ENCODE peak calls at places on chromosomes 7 and 10, in four cellular contexts. B, W, H and S are unnamed samples.

GRCh38 chr7:95607477-95608010 is 11.2 kb upstream of the PDK4 start:
- DNase-seq in W (no peak), H (no peak), B (no peak), S (no peak)

GRCh38 chr10:131870831-131871672 is 29.8 kb upstream of the PPP2R2D start:
- DNase-seq in W (no peak), B (peak), H (no peak), S (no peak)

GRCh38 chr10:31321396-31321941 is 2.5 kb downstream of the ZEB1 start:
- DNase-seq in W (no peak), H (no peak), B (peak), S (no peak)

GRCh38 chr10:80444646-80445319 is 9.3 kb upstream of the TSPAN14 start:
- DNase-seq in B (peak), H (peak), W (peak), S (peak)

GRCh38 chr10:65911431-65911830 is 1014.4 kb upstream of the LRRTM3 start:
- DNase-seq in W (no peak), H (no peak), B (no peak), S (no peak)

GRCh38 chr7:44374007-44374763 is 48.8 kb upstream of the CAMK2B start:
- DNase-seq in W (peak), B (no peak), H (no peak), S (no peak)

GRCh38 chr7:98294326-98294725 is 12.8 kb downstream of the BRI3 start:
- DNase-seq in B (no peak), W (no peak), H (no peak), S (no peak)

GRCh38 chr7:134276951-134277350 is 39.8 kb downstream of the SLC35B4 start:
- DNase-seq in H (no peak), B (no peak), W (no peak), S (no peak)

GRCh38 chr7:135194494-135195095 is 16.7 kb downstream of the WDR91 start:
- DNase-seq in H (no peak), W (no peak), B (peak), S (no peak)

GRCh38 chr7:105766421-105767191 is 109.8 kb downstream of the ATXN7L1 start:
- DNase-seq in B (peak), H (no peak), W (no peak), S (no peak)

GRCh38 chr10:129777687-129778086 is 186.4 kb downstream of the EBF3 start:
- DNase-seq in B (no peak), H (no peak), W (no peak), S (no peak)

GRCh38 chr7:14666304-14666703 is 236.2 kb downstream of the DGKB start:
- DNase-seq in B (no peak), H (no peak), W (no peak), S (no peak)

GRCh38 chr7:105493928-105494325 is 28.1 kb downstream of the PUS7 start:
- DNase-seq in B (peak), H (no peak), W (no peak), S (no peak)

GRCh38 chr7:923108-924041 is 31.1 kb downstream of the ADAP1 start:
- DNase-seq in W (peak), H (peak), B (peak), S (no peak)

DNA sequence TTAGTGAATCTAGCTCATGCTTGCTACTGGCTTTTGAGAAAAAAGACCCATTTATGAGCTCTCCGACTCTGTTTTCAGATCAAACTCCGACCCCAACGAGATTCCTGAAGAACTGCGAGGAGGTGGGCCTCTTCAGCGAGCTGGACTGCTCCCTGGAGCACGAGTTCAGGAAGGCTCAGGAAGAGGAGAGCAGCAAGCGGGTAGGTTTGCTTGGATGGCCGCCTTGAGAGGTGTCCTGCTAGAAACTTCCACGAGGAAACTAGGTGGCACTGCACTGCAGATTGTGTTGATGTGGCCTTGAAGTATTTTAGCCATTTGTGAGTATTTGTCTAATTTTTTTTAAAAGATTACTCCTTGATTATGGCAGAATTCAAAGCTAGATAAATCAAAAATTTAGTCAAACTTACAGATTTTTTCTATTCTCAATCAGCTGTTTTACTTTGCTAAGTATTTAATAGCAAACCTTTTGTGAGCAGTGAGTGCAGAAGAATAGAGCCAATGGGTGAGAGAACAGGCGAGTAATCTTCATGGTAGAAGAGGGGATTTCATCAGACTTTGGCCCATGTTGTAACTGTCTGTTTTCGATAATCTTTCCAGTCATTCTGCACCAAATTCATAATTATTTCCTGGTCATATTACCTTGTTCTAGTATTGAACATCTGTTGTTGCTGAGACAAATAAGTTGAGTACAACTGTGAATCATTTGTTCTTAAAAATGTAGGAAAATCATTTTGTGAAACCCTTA is 95.4 kb downstream of the CREB5 start:
- DNase-seq in W (no peak), B (no peak), H (no peak), S (no peak)
- TF ChIP-seq CEBPB in W (no peak), B (no peak), H (no peak), S (no peak)

GRCh38 chr7:139955098-139955820 is 107.5 kb downstream of the PARP12 start:
- DNase-seq in W (no peak), B (no peak), H (no peak), S (no peak)

GRCh38 chr7:139959718-139960117 is 103.0 kb downstream of the PARP12 start:
- DNase-seq in H (no peak), B (no peak), W (no peak), S (no peak)

GRCh38 chr7:139960158-139960557 is 102.6 kb downstream of the PARP12 start:
- DNase-seq in B (peak), W (no peak), H (no peak), S (no peak)

GRCh38 chr7:139958599-139959380 is 104.0 kb downstream of the PARP12 start:
- DNase-seq in W (no peak), H (no peak), B (peak), S (no peak)
- TF ChIP-seq RCOR1 in W (no peak), H (no peak), B (no peak), S (no peak)

DNA sequence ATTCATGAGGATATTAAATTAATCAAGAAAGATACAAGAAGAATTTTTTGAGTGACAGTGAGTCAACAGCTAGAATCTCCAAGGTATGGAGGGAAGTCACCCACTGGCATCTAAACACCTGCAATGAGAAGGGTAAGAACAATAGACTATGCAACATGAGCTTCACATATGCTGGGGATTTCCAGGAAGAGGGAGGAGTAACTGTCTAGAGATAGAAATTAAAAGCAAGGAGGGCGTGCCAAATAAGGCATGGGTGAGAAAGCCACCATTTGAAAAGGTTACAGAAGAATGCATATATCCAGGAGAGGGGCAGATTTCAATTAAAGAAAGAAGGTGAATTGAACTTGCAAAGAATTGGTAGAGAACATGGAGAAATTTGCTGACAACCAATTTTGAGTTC is 365.7 kb downstream of the GPR37 start:
- DNase-seq in W (no peak), B (no peak), H (no peak), S (no peak)
- TF ChIP-seq CEBPB in W (no peak), B (no peak), H (no peak), S (no peak)

DNA sequence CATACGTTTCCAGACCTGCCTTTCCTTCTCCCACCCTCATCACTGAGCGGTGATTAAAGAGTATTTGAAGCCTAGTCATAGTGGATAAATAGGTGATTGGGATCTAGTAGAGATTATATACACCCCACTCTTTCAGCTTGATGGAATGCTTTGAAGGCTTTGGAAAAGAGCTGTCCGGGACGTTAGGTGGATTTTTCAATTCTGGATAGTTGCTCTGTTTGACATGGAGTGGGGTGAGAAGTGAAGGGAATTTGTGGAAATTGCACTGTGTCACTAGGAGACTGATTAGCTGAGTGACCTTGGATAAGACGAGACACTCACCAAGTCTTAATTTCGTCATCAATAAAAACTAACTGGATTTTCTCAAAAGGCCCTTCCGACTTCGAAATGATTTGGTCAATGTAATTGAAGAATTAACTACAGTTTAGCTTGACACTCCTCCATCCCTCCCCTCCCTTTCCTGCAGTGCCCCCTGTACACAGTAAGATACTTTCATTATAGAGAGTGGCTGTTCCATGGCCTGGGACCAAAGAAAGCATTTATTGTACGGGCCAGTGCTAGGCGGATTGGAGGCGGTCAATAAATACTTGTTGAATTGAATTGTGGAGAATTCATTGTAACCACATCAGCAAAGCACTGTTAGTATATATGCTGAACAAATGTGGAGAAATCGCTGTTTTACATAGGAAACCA is 959 bp downstream of the ZKSCAN1 start:
- DNase-seq in B (no peak), W (peak), H (no peak), S (no peak)
- TF ChIP-seq RCOR1 in B (no peak), W (no peak), H (no peak), S (no peak)

DNA sequence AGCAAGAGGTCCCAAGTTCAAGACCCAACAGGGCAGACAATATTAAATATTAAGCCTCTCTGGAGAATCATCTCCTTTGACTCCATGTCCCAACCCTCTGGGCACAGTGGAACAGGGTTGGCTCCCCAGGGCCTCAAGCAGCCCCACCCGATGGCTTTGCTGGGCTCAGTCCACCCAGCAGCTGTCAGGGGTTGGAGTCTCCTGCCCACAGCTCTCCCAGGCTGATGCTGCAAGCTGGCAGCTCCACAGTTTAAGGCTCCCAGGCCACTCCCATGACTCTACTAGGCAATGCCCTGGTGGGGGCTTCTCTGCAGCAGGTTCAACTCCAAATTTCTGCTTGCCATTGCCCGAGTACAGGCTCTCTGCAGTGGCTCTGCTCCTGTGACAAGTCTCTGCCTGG is 55.1 kb downstream of the LARP4B start:
- DNase-seq in W (no peak), B (no peak), H (no peak), S (no peak)
- TF ChIP-seq CEBPB in W (no peak), B (no peak), H (no peak), S (no peak)

GRCh38 chr7:155819186-155819585 is 6.9 kb upstream of the SHH start:
- DNase-seq in H (no peak), B (no peak), W (no peak), S (no peak)

GRCh38 chr7:155820246-155820645 is 8.0 kb upstream of the SHH start:
- DNase-seq in B (no peak), W (no peak), H (no peak), S (no peak)

GRCh38 chr7:155821851-155822250 is 9.6 kb upstream of the SHH start:
- DNase-seq in W (no peak), H (no peak), B (no peak), S (no peak)

GRCh38 chr7:155818820-155819168 is 6.5 kb upstream of the SHH start:
- DNase-seq in H (no peak), B (no peak), W (no peak), S (no peak)

GRCh38 chr7:155820788-155821187 is 8.5 kb upstream of the SHH start:
- DNase-seq in H (no peak), B (no peak), W (no peak), S (no peak)
- TF ChIP-seq RCOR1 in H (no peak), B (no peak), W (no peak), S (no peak)

GRCh38 chr7:6375346-6376101 is 72.2 kb downstream of the DAGLB start:
- DNase-seq in B (peak), H (no peak), W (no peak), S (no peak)
- TF ChIP-seq CEBPB in B (no peak), H (no peak), W (no peak), S (no peak)

DNA sequence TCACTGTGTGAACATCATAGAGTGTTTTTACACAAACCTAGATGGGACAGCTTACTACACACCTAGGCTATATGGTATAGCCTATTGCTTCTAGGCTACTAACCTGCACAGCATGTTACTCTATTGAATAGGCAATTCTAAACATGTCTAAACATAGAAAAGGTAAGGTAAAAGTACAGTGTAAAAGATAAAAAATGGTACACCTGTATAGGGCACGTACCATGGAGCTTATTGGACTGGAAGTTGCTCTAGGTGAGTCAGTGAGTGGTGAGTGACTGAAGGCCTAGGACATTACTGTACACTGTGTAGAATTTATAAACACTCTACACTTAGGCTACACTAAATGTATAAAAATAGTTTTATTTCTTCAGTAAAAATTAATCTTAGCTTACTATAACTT is 182.0 kb upstream of the THSD7A start:
- DNase-seq in B (no peak), H (no peak), W (no peak), S (no peak)
- TF ChIP-seq RCOR1 in B (no peak), H (no peak), W (no peak), S (no peak)